ENCODE peak calls at places on chromosomes 5 and 9, in four cellular contexts. E is brain microvascular endothelial cell, S is myocyte, K is T-helper 9 cell. G is an unnamed sample.

GRCh38 chr9:113853333-113853732 is 22.8 kb upstream of the ZNF618 start:
- DNase-seq in E (no peak), K (no peak), S (no peak), G (no peak)

GRCh38 chr5:112210430-112211005 is 208.6 kb downstream of the EPB41L4A start:
- DNase-seq in K (no peak), E (peak; percentile 40), S (peak; percentile 36), G (no peak)

GRCh38 chr9:99011161-99011709 is 67.5 kb downstream of the COL15A1 start:
- DNase-seq in E (no peak), S (no peak), K (no peak), G (no peak)

GRCh38 chr9:78278177-78278777 is 18.6 kb upstream of the PSAT1 start:
- DNase-seq in S (peak; percentile 54), E (no peak), K (no peak), G (peak; percentile 37)

GRCh38 chr5:171965740-171966139 is 40.7 kb downstream of the FBXW11 start:
- DNase-seq in S (no peak), E (no peak), K (no peak), G (no peak)

GRCh38 chr9:93670208-93671029 is 94.0 kb downstream of the PHF2 start:
- DNase-seq in K (no peak), S (peak; percentile 24), E (peak; percentile 18), G (peak; percentile 75)

GRCh38 chr9:123453904-123454321 is 97.9 kb downstream of the CRB2 start:
- DNase-seq in S (no peak), E (no peak), K (no peak), G (no peak)

GRCh38 chr9:88535226-88535931 is 401 bp downstream of the NXNL2 start:
- DNase-seq in S (no peak), K (no peak), E (no peak), G (no peak)

GRCh38 chr9:18385676-18386075 is 88.3 kb upstream of the ADAMTSL1 start:
- DNase-seq in S (no peak), K (no peak), E (no peak), G (no peak)

GRCh38 chr5:108541816-108542215 is 159.9 kb upstream of the FBXL17 start:
- DNase-seq in E (no peak), K (no peak), S (no peak), G (no peak)

GRCh38 chr5:82666312-82666711 is 388.2 kb upstream of the RPS23 start:
- DNase-seq in K (no peak), E (no peak), S (no peak), G (no peak)

GRCh38 chr5:82584631-82585030 is 306.5 kb upstream of the RPS23 start:
- DNase-seq in K (no peak), S (no peak), E (no peak), G (no peak)

GRCh38 chr5:103393131-103393754 is 134.7 kb downstream of the MACIR start:
- DNase-seq in S (peak; percentile 57), K (no peak), E (no peak), G (no peak)

GRCh38 chr5:114561415-114561814 is 199.5 kb downstream of the KCNN2 start:
- DNase-seq in K (no peak), E (no peak), S (no peak), G (no peak)

GRCh38 chr9:27385606-27386005 is 88.7 kb upstream of the EQTN start:
- DNase-seq in K (no peak), S (no peak), E (no peak), G (no peak)

GRCh38 chr9:42388146-42388690 is 204.8 kb downstream of the SPATA31A6 start:
- DNase-seq in S (no peak), K (no peak), E (no peak), G (peak; percentile 22)

GRCh38 chr9:135023389-135023788 is 64.1 kb upstream of the OLFM1 start:
- DNase-seq in K (no peak), S (peak; percentile 77), E (peak; percentile 1), G (peak; percentile 22)

GRCh38 chr9:88949425-88949824 is 41.8 kb upstream of the S1PR3 start:
- DNase-seq in K (no peak), E (peak; percentile 64), S (no peak), G (peak; percentile 15)

GRCh38 chr5:123086376-123087055 is 2.5 kb upstream of the PRDM6 start:
- DNase-seq in E (no peak), S (no peak), K (no peak), G (no peak)

GRCh38 chr9:97868859-97869258 is 15.8 kb downstream of the FOXE1 start:
- DNase-seq in K (no peak), S (no peak), E (no peak), G (no peak)

GRCh38 chr5:176501333-176501732 is 35.9 kb downstream of the RNF44 start:
- DNase-seq in E (peak; percentile 26), S (no peak), K (no peak), G (peak; percentile 65)

GRCh38 chr9:34992376-34992951 is 2.9 kb downstream of the DNAJB5 start:
- DNase-seq in S (peak; percentile 99), E (peak; percentile 82), K (no peak), G (peak; percentile 74)